ENCODE peak calls at places on chromosome 9, in four cellular contexts. U is SK-N-SH, Z is K562, M is H1. H is an unnamed sample.

GRCh38 chr9:73437758-73438157 is 286.1 kb downstream of the ANXA1 start:
- DNase-seq in U (no peak), Z (no peak), M (no peak), H (no peak)

GRCh38 chr9:131815971-131816873 is 76.3 kb upstream of the RAPGEF1 start:
- DNase-seq in U (no peak), Z (no peak), M (no peak), H (no peak)

GRCh38 chr9:72753261-72753893 is 199.5 kb downstream of the ALDH1A1 start:
- DNase-seq in U (no peak), Z (no peak), M (no peak), H (no peak)

GRCh38 chr9:70962761-70963445 is 158.5 kb downstream of the TRPM3 start:
- DNase-seq in U (no peak), Z (no peak), M (no peak), H (no peak)

GRCh38 chr9:36150529-36151305 is 14.2 kb downstream of the GLIPR2 start:
- DNase-seq in U (no peak), Z (no peak), M (no peak), H (no peak)

GRCh38 chr9:116279230-116279629 is 125.6 kb downstream of the PAPPA start:
- DNase-seq in U (no peak), Z (no peak), M (peak; percentile 68), H (peak; percentile 58)

GRCh38 chr9:111678293-111678692 is 16.9 kb downstream of the GNG10 start:
- DNase-seq in U (no peak), Z (no peak), M (no peak), H (no peak)

GRCh38 chr9:14205463-14205862 is 108.5 kb downstream of the NFIB start:
- DNase-seq in U (no peak), Z (no peak), M (no peak), H (no peak)

GRCh38 chr9:119963258-119963797 is 594.1 kb upstream of the BRINP1 start:
- DNase-seq in U (peak; percentile 69), Z (no peak), M (peak; percentile 57), H (peak; percentile 38)

GRCh38 chr9:32954642-32955041 is 46.8 kb downstream of the APTX start:
- DNase-seq in U (peak; percentile 61), Z (no peak), M (no peak), H (no peak)

GRCh38 chr9:37840560-37841194 is 40.1 kb downstream of the DCAF10 start:
- DNase-seq in U (no peak), Z (peak; percentile 89), M (no peak), H (no peak)

GRCh38 chr9:89452561-89452960 is 45.4 kb downstream of the SEMA4D start:
- DNase-seq in U (no peak), Z (no peak), M (no peak), H (no peak)
- TF ChIP-seq TEAD4 in U (no peak), Z (no peak), M (no peak), H (no peak)

DNA sequence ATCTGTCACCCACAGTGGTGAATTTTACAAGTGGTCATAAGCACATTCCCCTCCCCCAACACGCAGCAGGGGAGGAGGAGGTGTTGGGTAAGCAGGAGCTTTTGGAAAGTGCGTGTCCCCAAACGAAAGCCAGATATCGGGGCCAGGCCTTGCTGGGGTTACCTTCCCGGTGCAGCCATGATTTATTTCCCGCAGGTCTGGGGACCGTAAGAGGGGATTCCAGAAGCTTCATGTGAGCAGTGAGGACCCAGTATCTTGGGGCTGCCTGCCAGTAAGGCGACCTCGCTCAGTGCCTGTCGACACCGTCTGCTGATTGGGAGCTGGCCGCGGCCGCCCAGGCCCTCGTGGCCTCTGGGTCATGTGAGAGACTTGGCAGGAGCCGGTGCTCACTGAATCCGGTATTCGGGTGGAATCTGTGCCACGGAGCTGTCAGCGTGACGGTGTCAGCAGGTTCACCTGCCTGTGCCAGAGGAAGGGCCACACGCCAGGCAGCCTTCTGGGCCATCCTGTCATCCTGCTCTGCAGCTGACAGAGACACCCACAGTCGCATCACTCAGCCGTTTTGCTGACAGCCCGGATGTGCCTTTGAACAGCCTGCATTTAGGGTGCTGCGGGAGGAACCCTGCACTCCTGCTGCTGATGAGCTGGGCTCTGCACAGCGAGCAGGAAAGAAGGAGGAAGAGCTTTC is 37.3 kb downstream of the SEC61B start:
- DNase-seq in U (no peak), Z (peak; percentile 52), M (peak; percentile 67), H (peak; percentile 23)
- TF ChIP-seq TEAD4 in U (no peak), Z (no peak), M (no peak), H (no peak)

DNA sequence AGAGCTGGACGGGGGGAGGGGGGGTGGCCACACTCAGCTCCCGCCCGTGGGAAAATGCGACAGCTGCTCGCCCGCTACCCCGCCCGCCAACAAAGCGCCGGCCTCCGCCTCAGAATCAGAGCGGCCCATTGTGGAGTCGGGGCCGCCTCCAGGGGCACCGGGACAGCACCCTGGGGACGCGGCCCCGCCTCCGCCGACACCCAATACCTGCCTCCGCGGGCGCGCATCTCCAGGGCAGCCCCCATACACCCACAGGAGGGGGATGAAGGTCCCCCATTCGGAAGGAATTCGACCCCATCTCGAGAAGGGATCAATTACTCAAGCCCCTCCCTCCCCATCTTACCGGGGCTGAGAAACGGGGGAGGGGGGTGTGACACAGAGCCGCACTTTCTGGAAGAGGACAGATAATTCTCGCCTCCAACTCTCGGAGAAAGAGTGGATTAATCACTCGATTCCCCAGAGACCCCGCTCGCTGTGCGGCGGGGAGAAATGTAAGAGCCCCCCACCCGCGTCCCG is 1.2 kb downstream of the NOTCH1 start:
- DNase-seq in U (peak; percentile 63), Z (peak; percentile 56), M (no peak), H (no peak)
- TF ChIP-seq TEAD4 in U (no peak), Z (no peak), M (no peak), H (no peak)

GRCh38 chr9:101398930-101399640 is 434 bp downstream of the ZNF189 start:
- DNase-seq in U (no peak), Z (peak; percentile 30), M (no peak), H (no peak)
- TF ChIP-seq TEAD4 in U (no peak), Z (no peak), M (no peak), H (no peak)

GRCh38 chr9:127014210-127014609 is 99.6 kb downstream of the RALGPS1 start:
- DNase-seq in U (no peak), Z (no peak), M (no peak), H (no peak)
- TF ChIP-seq TEAD4 in U (no peak), Z (no peak), M (no peak), H (no peak)

DNA sequence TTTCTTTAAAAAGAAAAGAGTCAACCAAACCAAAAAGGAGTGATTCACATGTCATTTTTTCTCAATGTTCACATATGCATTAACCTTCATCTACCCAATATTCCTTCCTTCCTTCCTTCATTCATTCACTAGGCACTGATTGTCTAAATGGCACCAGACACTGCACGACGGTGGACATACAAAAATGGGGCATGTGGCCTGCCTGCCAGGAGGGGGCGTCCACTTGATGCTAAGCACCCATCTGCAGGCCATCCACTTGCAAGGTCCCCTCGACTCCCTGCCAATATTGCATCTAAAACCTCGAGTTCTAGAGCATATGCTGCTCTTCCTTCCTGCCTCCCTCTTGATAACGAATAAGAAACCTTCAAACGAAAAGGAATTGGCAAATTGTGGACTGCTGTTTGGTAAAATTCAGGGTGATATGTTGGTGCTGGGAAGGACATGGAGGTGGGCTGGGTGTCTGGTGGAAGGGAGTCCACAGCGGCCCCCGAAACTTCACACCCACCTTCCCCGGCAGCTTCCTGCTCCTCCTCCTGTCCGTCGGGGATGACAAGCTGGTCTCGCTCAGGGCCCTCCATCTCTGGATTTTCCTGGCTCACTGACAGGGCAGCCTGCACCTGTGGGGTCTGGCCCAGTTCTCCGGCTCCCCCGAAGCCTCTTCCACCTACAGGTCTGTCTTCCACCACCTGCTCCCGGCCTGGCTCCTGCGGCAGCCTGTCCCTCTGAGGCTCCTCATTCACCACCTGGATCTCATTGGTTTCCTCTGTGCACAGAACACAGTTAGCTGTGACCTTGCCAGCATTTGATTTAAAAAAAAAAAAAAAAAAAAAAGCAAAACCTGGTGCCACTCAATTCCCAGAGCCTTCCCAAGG is 64.3 kb downstream of the GOLM1 start:
- DNase-seq in U (peak; percentile 76), Z (peak; percentile 54), M (peak; percentile 75), H (peak; percentile 75)
- TF ChIP-seq TEAD4 in U (no peak), Z (no peak), M (no peak), H (no peak)

GRCh38 chr9:3912817-3913216 is 387.0 kb upstream of the RFX3 start:
- DNase-seq in U (no peak), Z (no peak), M (no peak), H (no peak)

GRCh38 chr9:3906437-3907213 is 380.8 kb upstream of the RFX3 start:
- DNase-seq in U (peak; percentile 6), Z (peak; percentile 1), M (no peak), H (no peak)

GRCh38 chr9:3909966-3910650 is 384.3 kb upstream of the RFX3 start:
- DNase-seq in U (no peak), Z (no peak), M (no peak), H (no peak)

GRCh38 chr9:3912260-3912659 is 386.5 kb upstream of the RFX3 start:
- DNase-seq in U (no peak), Z (no peak), M (no peak), H (no peak)

GRCh38 chr9:3908731-3909130 is 382.9 kb upstream of the RFX3 start:
- DNase-seq in U (no peak), Z (no peak), M (no peak), H (no peak)
- TF ChIP-seq TEAD4 in U (no peak), Z (no peak), M (no peak), H (no peak)

DNA sequence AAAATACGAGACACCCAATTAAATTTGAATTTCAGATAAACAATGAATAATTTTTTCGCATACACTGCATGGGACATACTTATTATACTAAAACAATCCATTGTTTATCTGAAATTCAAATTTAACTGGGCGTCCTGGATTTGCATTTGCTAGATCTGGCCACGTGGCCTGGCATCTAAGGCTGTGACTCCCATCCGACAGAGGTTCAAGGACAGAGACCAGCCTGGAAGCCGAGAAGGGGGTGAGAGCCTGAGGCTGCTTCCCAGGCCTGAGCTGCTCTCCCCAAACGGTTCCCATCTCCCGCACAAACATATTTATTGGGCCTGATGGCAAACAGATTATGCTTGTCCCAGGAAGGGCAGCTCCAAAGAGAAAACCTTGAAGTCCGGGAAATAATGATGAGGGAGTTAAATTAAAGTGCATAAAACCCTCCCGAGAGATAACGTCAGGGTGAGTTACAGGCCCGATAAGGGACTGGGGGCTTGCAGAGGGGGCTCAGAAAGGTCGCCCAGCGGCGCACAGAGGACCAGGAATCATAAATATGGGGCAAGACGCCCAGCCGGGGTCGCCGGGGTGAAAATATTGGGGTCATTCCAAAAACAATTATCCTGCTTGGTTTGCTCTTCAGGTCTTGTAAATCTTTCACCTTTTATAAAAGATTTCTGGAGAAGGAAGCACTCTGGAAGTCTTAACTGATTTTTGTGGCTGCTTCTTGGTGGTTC is 163.7 kb downstream of the GAPVD1 start:
- DNase-seq in U (no peak), Z (no peak), M (no peak), H (no peak)
- TF ChIP-seq TEAD4 in U (no peak), Z (no peak), M (no peak), H (no peak)

DNA sequence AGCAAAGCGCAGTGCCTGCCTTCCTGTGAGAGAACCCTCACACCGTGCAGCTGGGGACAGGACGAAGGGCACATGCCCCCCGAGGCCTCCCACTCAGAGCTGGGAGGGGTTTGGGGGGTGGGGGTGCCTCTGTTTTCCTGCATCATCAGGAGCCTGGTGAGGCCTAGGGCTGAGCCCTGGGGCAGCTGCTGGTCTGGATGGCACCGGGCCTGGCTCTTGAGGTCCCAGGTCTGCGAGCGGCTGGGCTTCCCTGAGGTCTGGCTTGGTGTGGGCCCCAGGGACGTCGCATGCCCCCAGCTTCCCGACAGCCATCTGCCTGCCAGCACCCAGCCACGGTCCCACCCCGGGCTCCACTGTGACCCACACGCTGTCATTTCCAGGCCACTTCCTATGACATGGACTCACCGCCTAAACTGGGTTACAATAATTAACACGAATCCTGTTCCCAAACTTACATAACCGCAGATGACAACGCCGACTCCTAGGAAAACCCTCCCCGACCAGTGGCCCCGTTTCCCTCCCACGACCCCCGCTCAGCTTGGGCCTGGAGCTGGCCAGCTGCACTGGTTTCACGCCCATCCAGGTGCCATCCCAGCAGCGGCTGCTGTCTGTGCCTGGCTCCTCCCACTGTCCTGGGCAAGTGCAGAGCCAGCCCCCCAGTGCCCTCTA is 8.7 kb downstream of the NACC2 start:
- DNase-seq in U (peak; percentile 77), Z (no peak), M (no peak), H (peak; percentile 14)
- TF ChIP-seq TEAD4 in U (no peak), Z (no peak), M (no peak), H (no peak)